ENCODE peak calls at places on chromosome 6, in five cellular contexts. W is spleen, O is uterus, E is heart left ventricle, S is endothelial cell of umbilical vein. Y is an unnamed sample.

GRCh38 chr6:14046476-14047068 is 71.0 kb upstream of the CD83 start:
- DNase-seq in W (no peak), O (no peak), E (no peak), S (peak; percentile 57), Y (no peak)

GRCh38 chr6:163543311-163543710 is 128.8 kb downstream of the QKI start:
- DNase-seq in W (no peak), O (no peak), E (no peak), S (no peak), Y (no peak)

GRCh38 chr6:6886160-6886885 is 221.4 kb upstream of the RREB1 start:
- DNase-seq in W (peak; percentile 88), O (no peak), E (no peak), S (no peak), Y (no peak)

GRCh38 chr6:169099411-169100202 is 154.0 kb downstream of the THBS2 start:
- DNase-seq in W (no peak), O (no peak), E (no peak), S (no peak), Y (no peak)

GRCh38 chr6:46011241-46012085 is 4.2 kb downstream of the CLIC5 start:
- DNase-seq in W (no peak), O (no peak), E (no peak), S (peak; percentile 29), Y (no peak)

GRCh38 chr6:79874531-79875132 is 72.7 kb downstream of the ELOVL4 start:
- DNase-seq in W (no peak), O (no peak), E (no peak), S (no peak), Y (no peak)

GRCh38 chr6:148192310-148192709 is 150.3 kb upstream of the SASH1 start:
- DNase-seq in W (no peak), O (no peak), E (no peak), S (no peak), Y (no peak)

GRCh38 chr6:144265390-144265789 is 19.7 kb upstream of the UTRN start:
- DNase-seq in W (no peak), O (no peak), E (no peak), S (peak; percentile 64), Y (no peak)

GRCh38 chr6:34243901-34244884 is 4.6 kb downstream of the SMIM29 start:
- DNase-seq in W (peak; percentile 81), O (peak; percentile 79), E (no peak), S (peak; percentile 92), Y (peak; percentile 73)

GRCh38 chr6:159726196-159726917 is 949 bp upstream of the WTAP start:
- DNase-seq in W (no peak), O (no peak), E (no peak), S (no peak), Y (no peak)

GRCh38 chr6:107214655-107215054 is 99.3 kb upstream of the BEND3 start:
- DNase-seq in W (no peak), O (no peak), E (no peak), S (no peak), Y (no peak)

GRCh38 chr6:41700577-41701347 is 34.6 kb downstream of the TFEB start:
- DNase-seq in W (no peak), O (no peak), E (peak; percentile 59), S (peak; percentile 7), Y (no peak)

GRCh38 chr6:8556370-8557018 is 121.1 kb upstream of the SLC35B3 start:
- DNase-seq in W (no peak), O (no peak), E (no peak), S (no peak), Y (no peak)

GRCh38 chr6:63389191-63389844 is 69.5 kb upstream of the LGSN start:
- DNase-seq in W (no peak), O (no peak), E (no peak), S (no peak), Y (no peak)

GRCh38 chr6:6803180-6803978 is 214.9 kb downstream of the LY86 start:
- DNase-seq in W (peak; percentile 88), O (no peak), E (no peak), S (no peak), Y (no peak)

GRCh38 chr6:159969921-159970320 is 1.0 kb downstream of the IGF2R start:
- DNase-seq in W (no peak), O (peak; percentile 46), E (peak; percentile 74), S (peak; percentile 35), Y (no peak)

GRCh38 chr6:45533394-45533793 is 155.7 kb upstream of the SUPT3H start:
- DNase-seq in W (no peak), O (no peak), E (no peak), S (no peak), Y (no peak)

GRCh38 chr6:170255426-170256125 is 35.3 kb downstream of the DLL1 start:
- DNase-seq in W (peak; percentile 44), O (no peak), E (no peak), S (no peak), Y (no peak)

GRCh38 chr6:30834643-30835042 is 49.7 kb upstream of the DDR1 start:
- DNase-seq in W (no peak), O (no peak), E (no peak), S (no peak), Y (no peak)

GRCh38 chr6:15916581-15916980 is 212.3 kb upstream of the MYLIP start:
- DNase-seq in W (no peak), O (no peak), E (no peak), S (no peak), Y (no peak)

GRCh38 chr6:135703621-135704020 is 147.9 kb upstream of the PDE7B start:
- DNase-seq in W (no peak), O (no peak), E (no peak), S (no peak), Y (no peak)

GRCh38 chr6:21603516-21603952 is 10.0 kb downstream of the SOX4 start:
- DNase-seq in W (no peak), O (no peak), E (no peak), S (peak; percentile 86), Y (no peak)

GRCh38 chr6:2743280-2744205 is 7.2 kb downstream of the MYLK4 start:
- DNase-seq in W (no peak), O (no peak), E (no peak), S (no peak), Y (no peak)

GRCh38 chr6:142881771-142882170 is 63.2 kb downstream of the HIVEP2 start:
- DNase-seq in W (no peak), O (no peak), E (no peak), S (no peak), Y (no peak)

GRCh38 chr6:142885182-142885867 is 59.7 kb downstream of the HIVEP2 start:
- DNase-seq in W (no peak), O (peak; percentile 26), E (peak; percentile 48), S (peak; percentile 98), Y (peak; percentile 58)

GRCh38 chr6:142883011-142883410 is 62.0 kb downstream of the HIVEP2 start:
- DNase-seq in W (no peak), O (no peak), E (no peak), S (no peak), Y (no peak)

GRCh38 chr6:142886431-142887170 is 58.4 kb downstream of the HIVEP2 start:
- DNase-seq in W (no peak), O (no peak), E (no peak), S (peak; percentile 75), Y (no peak)

DNA sequence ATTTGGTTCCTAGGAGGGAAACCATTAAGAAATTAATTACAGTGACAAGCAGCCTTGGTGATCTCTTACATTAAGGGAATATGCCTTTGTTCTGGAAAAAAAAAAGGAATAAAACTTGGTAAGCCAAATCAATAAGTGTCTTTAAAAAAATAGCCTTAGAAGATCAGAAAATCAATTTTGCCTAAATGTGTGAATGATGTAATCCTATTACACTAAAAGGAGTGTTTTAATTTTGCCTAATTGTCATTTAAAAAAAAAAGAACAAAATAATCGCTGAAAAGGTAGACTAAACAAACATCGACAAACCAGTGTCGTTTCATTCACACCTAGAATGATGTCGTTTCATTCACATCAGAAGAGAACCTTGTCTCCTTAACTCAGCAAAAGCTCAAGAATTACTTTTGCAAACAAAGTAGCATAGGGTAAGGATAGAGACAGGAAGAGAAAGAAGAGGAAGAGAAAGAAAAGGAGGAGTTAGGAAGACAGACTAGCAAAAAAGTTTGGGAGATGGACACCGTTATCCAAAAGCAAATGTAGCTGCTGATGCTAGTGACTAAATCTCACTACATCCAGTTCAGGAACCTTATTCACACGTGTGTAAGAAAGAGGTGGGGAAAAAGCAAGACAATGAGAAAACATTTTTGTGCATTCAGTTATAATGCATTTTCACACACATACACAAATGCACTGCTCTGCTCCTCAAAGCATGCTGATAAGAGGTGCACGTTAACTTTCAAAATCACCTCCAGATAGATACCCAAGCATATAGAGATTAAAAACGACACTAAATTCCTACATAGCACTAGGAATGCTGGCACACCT is 60.6 kb downstream of the HIVEP2 start:
- DNase-seq in W (no peak), O (no peak), E (no peak), S (no peak), Y (no peak)
- H3K4me3 ChIP-seq in W (peak overlapping the region; percentile 60), O (peak overlapping the region; percentile 46), E (peak overlapping the region; percentile 51), S (no peak overlapping the region), Y (peak overlapping the region; percentile 29)

DNA sequence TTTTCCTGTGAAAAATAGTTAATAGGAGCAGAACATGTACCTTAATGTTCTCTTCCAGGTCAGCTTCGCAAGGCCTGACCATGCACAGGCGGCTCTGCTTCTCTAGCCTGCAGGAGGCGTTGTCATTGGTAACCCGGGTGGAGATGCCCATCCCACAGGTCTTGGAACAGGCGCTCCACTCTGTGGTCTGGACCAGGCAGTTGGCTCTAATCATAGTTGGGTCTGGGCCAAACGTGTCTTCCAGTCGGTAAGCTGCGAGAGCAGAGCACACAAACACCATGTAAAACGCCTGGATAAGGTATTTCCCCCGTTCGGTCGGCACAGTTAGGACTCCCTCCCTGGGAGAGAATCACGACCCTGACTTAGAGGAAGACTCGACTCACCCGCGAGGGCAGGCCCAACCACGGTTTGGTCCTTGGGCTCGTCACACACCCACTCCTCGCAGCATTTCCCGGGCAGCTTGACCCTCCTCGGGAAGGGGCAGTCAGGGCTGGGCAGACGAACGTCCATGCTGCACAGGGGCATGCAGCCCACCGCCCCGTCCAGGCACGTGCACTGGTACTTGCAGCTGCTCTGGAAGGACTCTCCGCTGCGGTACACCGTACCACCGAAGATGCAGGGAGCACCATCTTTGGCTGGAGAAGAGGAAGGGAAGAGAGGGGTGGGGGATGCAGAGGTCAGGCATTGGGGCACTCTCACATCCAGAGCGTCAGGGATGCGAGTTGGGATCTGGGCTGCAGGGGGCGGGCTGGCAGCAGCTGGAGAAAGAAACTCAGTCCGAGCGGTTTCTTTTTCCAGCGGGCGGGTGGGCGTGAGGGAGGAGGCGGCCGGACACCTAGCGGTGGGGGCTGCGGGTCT is 1.0 kb downstream of the CCN2 start:
- DNase-seq in W (peak; percentile 83), O (peak; percentile 82), E (peak; percentile 80), S (peak; percentile 55), Y (peak; percentile 74)
- TF ChIP-seq POLR2A in W (no peak), O (no peak), E (no peak), S (peak; percentile 94), Y (no peak)

GRCh38 chr6:157386454-157386853 is 5.5 kb downstream of the ZDHHC14 start:
- DNase-seq in W (no peak), O (no peak), E (no peak), S (no peak), Y (no peak)
- H3K27ac ChIP-seq in W (no peak overlapping the region), O (peak overlapping the region; percentile 19), E (no peak overlapping the region), S (no peak overlapping the region), Y (no peak overlapping the region)

GRCh38 chr6:17580518-17581048 is 19.5 kb upstream of the FAM8A1 start:
- DNase-seq in W (peak; percentile 76), O (peak; percentile 47), E (no peak), S (peak; percentile 49), Y (peak; percentile 60)
- H3K4me3 ChIP-seq in W (peak overlapping the region; percentile 72), O (peak overlapping the region; percentile 81), E (peak overlapping the region; percentile 59), S (peak overlapping the region; percentile 68), Y (peak overlapping the region; percentile 60)

Y was measured in ovary.